ENCODE peak calls at places on chromosomes 3 and 15, in nine cellular contexts. W is mesendoderm; A is posterior cingulate gyrus; P is substantia nigra; T is HepG2; C is GM04503; U is retina; B is stimulated activated CD8-positive, alpha-beta memory T cell treated with anti-CD3 and anti-CD28 coated beads, Interleukin-7, amount 100 ng/mL, for 1 hour; K is tibial artery. M is an unnamed sample.

GRCh38 chr3:11099306-11099705 is 55.0 kb upstream of the HRH1 start:
- DNase-seq in U (no peak), A (no peak), T (no peak), W (no peak), P (no peak), C (no peak), B (no peak), K (no peak), M (no peak)

GRCh38 chr3:126784254-126784653 is 80.2 kb downstream of the CHCHD6 start:
- DNase-seq in B (no peak), C (no peak), K (no peak), P (no peak), T (no peak), W (peak; percentile 54), U (no peak), A (no peak), M (no peak)

GRCh38 chr3:128505771-128506170 is 12.8 kb upstream of the GATA2 start:
- DNase-seq in B (no peak), K (no peak), C (no peak), T (no peak), U (no peak), P (no peak), A (no peak), W (peak; percentile 60), M (no peak)

GRCh38 chr15:77162872-77163633 is 92.1 kb upstream of the TSPAN3 start:
- DNase-seq in U (no peak), B (no peak), C (no peak), A (no peak), W (no peak), T (no peak), K (no peak), P (no peak), M (no peak)

GRCh38 chr15:33994005-33994615 is 25.8 kb downstream of the CHRM5 start:
- DNase-seq in T (peak; percentile 45), C (no peak), B (no peak), K (no peak), A (no peak), P (no peak), W (peak; percentile 77), U (no peak), M (no peak)

GRCh38 chr3:113035387-113035982 is 44.7 kb downstream of the GTPBP8 start:
- DNase-seq in K (peak; percentile 21), T (peak; percentile 49), B (no peak), P (no peak), A (no peak), C (no peak), W (peak; percentile 83), U (peak; percentile 40), M (no peak)

GRCh38 chr15:56719021-56719612 is 14.2 kb downstream of the ZNF280D start:
- DNase-seq in P (no peak), A (no peak), C (no peak), W (peak; percentile 20), B (no peak), T (no peak), K (no peak), U (no peak), M (no peak)

GRCh38 chr3:63467392-63467791 is 185.1 kb upstream of the SNTN start:
- DNase-seq in P (no peak), U (no peak), A (no peak), C (no peak), K (no peak), T (no peak), W (no peak), B (no peak), M (no peak)

GRCh38 chr3:19254784-19255338 is 106.6 kb downstream of the KCNH8 start:
- DNase-seq in P (no peak), A (no peak), W (no peak), B (no peak), U (no peak), T (no peak), K (no peak), C (no peak), M (no peak)

GRCh38 chr15:67106764-67107013 is 41.3 kb downstream of the SMAD3 start:
- DNase-seq in T (no peak), B (no peak), A (no peak), U (no peak), W (peak; percentile 89), K (no peak), P (no peak), C (no peak), M (no peak)

GRCh38 chr15:25710184-25710583 is 152.9 kb downstream of the ATP10A start:
- DNase-seq in W (peak; percentile 63), A (no peak), K (no peak), C (no peak), P (no peak), T (peak; percentile 18), U (peak; percentile 35), B (peak; percentile 4), M (no peak)

GRCh38 chr15:32738677-32739076 is 20.9 kb downstream of the GREM1 start:
- DNase-seq in W (no peak), T (no peak), A (no peak), P (no peak), B (no peak), K (no peak), U (no peak), C (no peak), M (no peak)

GRCh38 chr3:114879059-114880031 is 267.7 kb downstream of the ZBTB20 start:
- DNase-seq in W (no peak), U (no peak), T (no peak), K (no peak), C (no peak), B (no peak), P (no peak), A (no peak), M (no peak)

GRCh38 chr3:5330152-5330810 is 142.8 kb downstream of the EDEM1 start:
- DNase-seq in W (no peak), U (no peak), B (no peak), A (no peak), T (peak; percentile 17), K (no peak), C (no peak), P (no peak), M (no peak)

GRCh38 chr15:58407366-58407765 is 24.4 kb upstream of the LIPC start:
- DNase-seq in W (no peak), A (no peak), C (no peak), B (no peak), K (no peak), T (no peak), P (peak; percentile 5), U (no peak), M (no peak)

GRCh38 chr15:85402195-85402921 is 22.0 kb downstream of the AKAP13 start:
- DNase-seq in B (no peak), P (no peak), C (no peak), A (no peak), W (no peak), U (no peak), K (no peak), T (no peak), M (no peak)

M was measured in cortex of kidney.